ENCODE peak calls at places on chromosomes 12 and 14, in seven cellular contexts. Y is keratinocyte; I is mammary epithelial cell; M is PC-9; T is left lung; N is CD8-positive, alpha-beta T cell; X is pancreas. Z is an unnamed sample.

GRCh38 chr12:46516933-46517578 is 144.5 kb upstream of the SLC38A2 start:
- DNase-seq in M (no peak), T (no peak), I (no peak), Y (no peak), X (no peak), N (no peak), Z (no peak)

GRCh38 chr12:74538491-74539258 is 1.0 kb downstream of the ATXN7L3B start:
- DNase-seq in I (peak; percentile 21), T (no peak), N (peak; percentile 41), M (peak; percentile 9), X (peak; percentile 13), Y (no peak), Z (no peak)

GRCh38 chr12:53055471-53056266 is 5.8 kb downstream of the TNS2 start:
- DNase-seq in T (no peak), M (no peak), Y (no peak), I (no peak), X (peak; percentile 41), N (no peak), Z (peak; percentile 46)

GRCh38 chr12:121590476-121591143 is 9.8 kb upstream of the KDM2B start:
- DNase-seq in N (peak; percentile 71), T (no peak), I (peak; percentile 35), X (no peak), M (no peak), Y (no peak), Z (no peak)

GRCh38 chr14:100874051-100874410 is 29.5 kb downstream of the RTL1 start:
- DNase-seq in X (no peak), M (no peak), N (no peak), I (no peak), T (no peak), Y (no peak), Z (no peak)

GRCh38 chr12:103824290-103824689 is 16.7 kb downstream of the NT5DC3 start:
- DNase-seq in N (no peak), T (no peak), I (no peak), X (no peak), M (no peak), Y (no peak), Z (no peak)

GRCh38 chr14:27553820-27554219 is 956.0 kb upstream of the NOVA1 start:
- DNase-seq in I (no peak), X (no peak), N (no peak), Y (no peak), T (no peak), M (no peak), Z (no peak)

GRCh38 chr14:23816371-23816770 is 137.2 kb upstream of the DHRS4 start:
- DNase-seq in X (no peak), N (no peak), Y (no peak), M (no peak), I (no peak), T (no peak), Z (no peak)

GRCh38 chr14:95741781-95742180 is 27.9 kb upstream of the TCL1A start:
- DNase-seq in N (no peak), I (no peak), T (no peak), Y (no peak), X (no peak), M (no peak), Z (no peak)

GRCh38 chr12:93407283-93407962 is 29.7 kb downstream of the NUDT4 start:
- DNase-seq in N (no peak), Y (no peak), I (no peak), X (no peak), T (no peak), M (no peak), Z (no peak)

GRCh38 chr14:106436310-106436905 is 910.0 kb downstream of the TMEM121 start:
- DNase-seq in M (no peak), Y (no peak), T (peak; percentile 71), N (peak; percentile 75), I (no peak), X (peak; percentile 52), Z (peak; percentile 59)

GRCh38 chr12:2347137-2347843 is 294.5 kb downstream of the CACNA1C start:
- DNase-seq in N (no peak), Y (no peak), M (no peak), T (no peak), X (no peak), I (no peak), Z (no peak)

GRCh38 chr14:68815288-68816182 is 22.7 kb upstream of the ZFP36L1 start:
- DNase-seq in I (no peak), N (peak; percentile 38), T (peak; percentile 75), X (no peak), M (no peak), Y (no peak), Z (no peak)

GRCh38 chr12:120117961-120118709 is 1.6 kb upstream of the RAB35 start:
- DNase-seq in N (no peak), M (peak; percentile 48), X (no peak), T (no peak), Y (peak; percentile 74), I (peak; percentile 66), Z (no peak)

GRCh38 chr12:120115066-120115465 is 1.5 kb downstream of the RAB35 start:
- DNase-seq in T (no peak), M (no peak), X (no peak), Y (no peak), I (no peak), N (no peak), Z (no peak)

GRCh38 chr12:120116792-120117651 is 469 bp upstream of the RAB35 start:
- DNase-seq in Y (peak; percentile 61), M (peak; percentile 98), N (peak; percentile 97), X (peak; percentile 97), I (peak; percentile 91), T (peak; percentile 99), Z (peak; percentile 95)

GRCh38 chr12:120116443-120116791 is at the start of gene RAB35:
- DNase-seq in M (no peak), N (no peak), T (no peak), Y (no peak), X (no peak), I (no peak), Z (no peak)

DNA sequence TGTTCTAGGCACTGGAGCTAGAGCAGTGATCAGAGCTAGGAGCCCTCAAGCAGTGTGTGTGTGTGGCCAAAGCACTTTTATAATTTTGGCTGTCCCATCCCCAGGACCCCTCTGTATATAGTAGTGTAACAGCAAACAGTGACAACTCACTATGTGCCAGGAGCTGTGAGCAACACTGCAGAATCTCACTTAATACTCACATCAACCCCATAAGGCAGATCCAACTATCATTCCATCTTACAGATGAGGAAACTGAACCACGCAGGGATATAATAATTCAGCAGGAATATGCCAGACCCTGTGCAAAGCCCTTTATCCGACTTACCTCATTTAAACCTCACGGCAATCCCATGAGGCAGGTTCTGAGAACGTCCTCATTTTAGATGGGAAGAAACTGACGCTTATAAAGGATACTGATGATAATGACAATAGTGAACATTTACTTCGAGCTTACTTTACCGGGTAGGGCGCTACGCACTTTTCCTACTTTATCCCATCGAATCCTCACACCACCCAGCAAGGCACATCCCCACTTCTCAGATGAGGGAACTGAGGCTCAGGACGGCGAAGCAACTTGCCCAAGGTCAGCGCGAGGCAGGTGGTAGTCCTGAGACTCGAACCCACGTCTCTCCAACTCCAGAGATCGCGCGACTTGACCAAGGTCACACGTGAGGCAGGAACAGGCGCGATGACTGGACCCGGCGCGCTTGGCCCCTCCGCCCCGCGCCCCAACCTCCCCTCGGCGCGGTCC is 686 bp downstream of the RAB35 start:
- DNase-seq in Y (no peak), I (peak; percentile 23), N (no peak), X (peak; percentile 51), T (peak; percentile 81), M (no peak), Z (peak; percentile 62)
- H3K27ac ChIP-seq in Y (peak overlapping the region; percentile 83), I (peak overlapping the region; percentile 63), N (peak overlapping the region; percentile 45), X (peak overlapping the region; percentile 89), T (peak overlapping the region; percentile 96), M (no peak overlapping the region), Z (peak overlapping the region; percentile 94)

DNA sequence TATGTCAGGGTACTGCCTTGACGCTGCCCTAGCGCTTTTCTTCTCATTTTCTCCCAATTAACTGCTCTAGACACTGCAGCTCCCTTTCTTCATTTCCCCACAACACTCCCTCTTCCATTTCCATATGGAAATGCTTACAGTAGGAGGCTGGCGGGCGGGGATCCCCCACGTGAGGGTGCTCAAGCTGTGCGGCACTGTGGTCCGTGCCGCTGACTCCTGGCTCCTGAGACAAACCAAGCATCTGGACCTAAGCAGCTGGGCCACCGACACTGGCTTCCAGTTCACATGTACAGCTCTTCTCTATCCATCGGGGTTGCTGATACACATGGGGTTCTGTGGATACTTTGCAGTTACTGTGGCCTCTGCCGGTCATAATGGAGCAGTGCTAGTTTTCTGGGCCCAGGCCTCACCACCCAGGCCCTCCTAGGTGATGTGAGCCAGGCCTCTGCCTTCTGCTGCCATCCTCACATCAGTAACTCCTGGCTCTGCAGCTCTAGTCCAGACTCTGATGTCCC is 20.2 kb downstream of the TCHP start:
- DNase-seq in Y (no peak), I (no peak), T (peak; percentile 49), M (no peak), N (no peak), X (no peak), Z (no peak)
- TF ChIP-seq CTCF in Y (no peak), I (no peak), T (no peak), M (no peak), N (no peak), X (no peak), Z (no peak)

DNA sequence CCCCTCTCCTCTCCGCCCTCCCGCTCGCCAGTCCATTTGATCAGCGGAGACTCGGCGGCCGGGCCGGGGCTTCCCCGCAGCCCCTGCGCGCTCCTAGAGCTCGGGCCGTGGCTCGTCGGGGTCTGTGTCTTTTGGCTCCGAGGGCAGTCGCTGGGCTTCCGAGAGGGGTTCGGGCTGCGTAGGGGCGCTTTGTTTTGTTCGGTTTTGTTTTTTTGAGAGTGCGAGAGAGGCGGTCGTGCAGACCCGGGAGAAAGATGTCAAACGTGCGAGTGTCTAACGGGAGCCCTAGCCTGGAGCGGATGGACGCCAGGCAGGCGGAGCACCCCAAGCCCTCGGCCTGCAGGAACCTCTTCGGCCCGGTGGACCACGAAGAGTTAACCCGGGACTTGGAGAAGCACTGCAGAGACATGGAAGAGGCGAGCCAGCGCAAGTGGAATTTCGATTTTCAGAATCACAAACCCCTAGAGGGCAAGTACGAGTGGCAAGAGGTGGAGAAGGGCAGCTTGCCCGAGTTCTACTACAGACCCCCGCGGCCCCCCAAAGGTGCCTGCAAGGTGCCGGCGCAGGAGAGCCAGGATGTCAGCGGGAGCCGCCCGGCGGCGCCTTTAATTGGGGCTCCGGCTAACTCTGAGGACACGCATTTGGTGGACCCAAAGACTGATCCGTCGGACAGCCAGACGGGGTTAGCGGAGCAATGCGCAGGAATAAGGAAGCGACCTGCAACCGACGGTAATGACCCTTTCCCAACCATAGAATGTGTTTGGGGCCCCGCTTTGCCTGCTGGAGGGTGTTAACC is 616 bp downstream of the CDKN1B start:
- DNase-seq in N (peak; percentile 38), X (peak; percentile 54), T (peak; percentile 89), I (peak; percentile 37), M (peak; percentile 20), Y (no peak), Z (peak; percentile 67)
- H3K27ac ChIP-seq in N (peak overlapping the region; percentile 97), X (peak overlapping the region; percentile 100), T (peak overlapping the region; percentile 99), I (peak overlapping the region; percentile 86), M (peak overlapping the region; percentile 98), Y (peak overlapping the region; percentile 93), Z (peak overlapping the region; percentile 99)

DNA sequence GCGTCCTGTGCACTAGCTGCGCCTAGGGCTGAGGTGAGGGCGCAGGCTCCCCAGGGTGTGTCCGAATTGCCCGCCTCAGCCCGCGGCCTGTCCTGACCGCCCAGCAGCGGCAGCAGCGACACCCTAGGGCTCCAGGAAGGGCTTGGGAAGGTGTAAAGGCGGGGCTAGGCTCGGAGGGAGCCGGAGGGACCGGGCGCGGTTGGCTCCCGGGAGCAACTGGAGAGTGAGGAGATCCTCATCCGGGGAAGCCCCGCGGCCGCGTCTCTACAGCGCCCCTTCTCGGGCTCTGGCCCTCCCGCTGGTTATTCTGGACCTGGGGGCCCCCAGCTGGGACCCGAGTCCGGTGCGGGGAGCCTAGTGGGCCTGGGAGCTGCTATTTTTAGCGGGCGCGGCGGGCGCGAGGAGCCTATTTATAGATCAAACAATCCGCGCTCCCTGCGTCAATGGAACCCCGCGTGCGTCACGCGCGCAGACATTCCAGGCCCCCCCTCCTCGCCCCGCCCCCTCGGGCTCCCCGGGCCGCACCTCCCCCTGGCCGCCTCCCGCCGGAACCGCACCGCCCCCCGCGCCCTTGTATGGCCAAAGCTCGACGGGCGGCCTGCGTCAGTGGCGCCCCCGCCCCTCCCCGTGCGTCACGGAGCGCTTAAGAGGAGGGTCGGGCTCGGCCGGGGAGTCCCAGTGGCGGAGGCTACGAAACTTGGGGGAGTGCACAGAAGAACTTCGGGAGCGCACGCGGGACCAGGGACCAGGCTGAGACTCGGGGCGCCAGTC is at the start of gene NR4A1:
- DNase-seq in T (peak; percentile 96), X (peak; percentile 95), I (peak; percentile 86), N (peak; percentile 99), Y (no peak), M (peak; percentile 94), Z (peak; percentile 98)
- TF ChIP-seq CTCF in T (no peak), X (no peak), I (no peak), N (no peak), Y (no peak), M (no peak), Z (peak; percentile 33)

Z was measured in lower lobe of right lung.